ENCODE peak calls at places on chromosomes 13 and 19, in four cellular contexts. V is trophoblast cell, O is H1, H is H9. G is an unnamed sample.

GRCh38 chr13:24348797-24349515 is 39.6 kb downstream of the C1QTNF9 start:
- DNase-seq in V (no peak), O (no peak), H (no peak), G (no peak)

GRCh38 chr13:60627071-60627686 is 230.2 kb downstream of the TDRD3 start:
- DNase-seq in V (no peak), O (peak), H (peak), G (peak)

GRCh38 chr19:32339988-32340874 is 5.2 kb upstream of the ZNF507 start:
- DNase-seq in V (peak), O (no peak), H (peak), G (peak)

GRCh38 chr13:73827434-73827833 is 306.8 kb downstream of the KLF12 start:
- DNase-seq in V (no peak), O (no peak), H (no peak), G (no peak)

GRCh38 chr13:48586591-48587103 is 53.8 kb upstream of the RCBTB2 start:
- DNase-seq in V (no peak), O (no peak), H (no peak), G (no peak)

GRCh38 chr19:54189020-54189667 is at the start of gene MBOAT7:
- DNase-seq in V (no peak), O (no peak), H (no peak), G (no peak)

GRCh38 chr13:73142091-73142490 is 83.3 kb downstream of the KLF5 start:
- DNase-seq in V (no peak), O (no peak), H (no peak), G (no peak)

GRCh38 chr19:53927745-53928144 is 18.7 kb downstream of the CACNG7 start:
- DNase-seq in V (peak), O (peak), H (peak), G (peak)

GRCh38 chr13:44523176-44524017 is 52.7 kb downstream of the TSC22D1 start:
- DNase-seq in V (peak), O (no peak), H (no peak), G (peak)

GRCh38 chr13:109629737-109630136 is 156.6 kb downstream of the IRS2 start:
- DNase-seq in V (no peak), O (no peak), H (no peak), G (no peak)

GRCh38 chr19:55212447-55212846 is 3.1 kb upstream of the PTPRH start:
- DNase-seq in V (peak), O (no peak), H (no peak), G (no peak)

GRCh38 chr19:39407644-39408391 is 1.2 kb downstream of the ZFP36 start:
- DNase-seq in V (no peak), O (no peak), H (no peak), G (peak)

DNA sequence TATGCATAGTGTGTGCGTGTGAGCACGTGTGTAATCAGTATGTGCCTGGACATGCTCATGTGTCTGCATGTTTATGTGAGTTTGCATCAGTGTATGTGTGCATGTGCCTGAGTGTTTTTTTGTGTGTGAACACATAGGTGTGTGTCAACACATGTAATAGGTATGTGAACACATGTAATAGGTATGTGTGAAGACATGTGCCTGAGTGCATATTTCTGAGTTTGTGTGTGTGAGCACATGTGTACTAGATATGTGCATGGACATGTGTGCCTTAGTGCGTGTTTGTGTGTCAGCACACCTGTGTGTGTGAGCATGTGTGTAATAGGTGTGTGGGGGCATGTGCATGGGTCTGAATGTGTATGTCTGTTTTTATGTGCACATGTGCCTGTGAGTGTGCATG is 7.4 kb downstream of the SPPL2B start:
- DNase-seq in V (no peak), O (no peak), H (no peak), G (no peak)
- H2BK12ac ChIP-seq in V (no peak), O (no peak), H (no peak), G (no peak)

GRCh38 chr13:37788346-37788745 is 81.2 kb downstream of the TRPC4 start:
- DNase-seq in V (no peak), O (no peak), H (no peak), G (no peak)
- H2BK12ac ChIP-seq in V (no peak), O (no peak), H (no peak), G (no peak)

GRCh38 chr19:1529430-1529816 is 5.5 kb downstream of the PLK5 start:
- DNase-seq in V (no peak), O (no peak), H (no peak), G (no peak)
- H2BK12ac ChIP-seq in V (no peak), O (no peak), H (no peak), G (no peak)

GRCh38 chr19:49514151-49514550 is 1.7 kb downstream of the FCGRT start:
- DNase-seq in V (peak), O (no peak), H (no peak), G (no peak)
- H2BK12ac ChIP-seq in V (no peak), O (no peak), H (no peak), G (no peak)

GRCh38 chr19:4016486-4016885 is 8.9 kb downstream of the PIAS4 start:
- DNase-seq in V (no peak), O (no peak), H (no peak), G (no peak)
- H2BK12ac ChIP-seq in V (peak), O (no peak), H (no peak), G (no peak)

DNA sequence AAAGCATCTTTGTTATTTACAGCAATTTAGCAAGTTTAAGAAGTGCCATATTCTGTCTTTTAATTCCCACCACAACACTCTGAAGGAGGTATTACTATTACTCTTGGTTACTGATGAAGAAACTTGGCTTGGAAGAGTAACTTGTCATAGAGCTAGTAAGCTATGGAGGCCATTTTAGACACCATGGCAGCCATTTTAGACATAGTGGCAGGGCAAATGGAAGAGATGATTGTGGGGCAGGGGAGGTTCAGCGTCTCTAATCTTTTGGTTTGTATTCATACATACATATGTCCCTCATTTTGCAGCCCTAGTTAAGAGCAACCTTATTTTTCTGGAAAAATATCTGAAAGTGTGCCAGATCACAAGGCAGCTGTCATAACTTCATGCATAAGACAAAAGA is 82.6 kb upstream of the SOX1 start:
- DNase-seq in V (no peak), O (no peak), H (no peak), G (no peak)
- H2BK12ac ChIP-seq in V (no peak), O (no peak), H (no peak), G (no peak)

DNA sequence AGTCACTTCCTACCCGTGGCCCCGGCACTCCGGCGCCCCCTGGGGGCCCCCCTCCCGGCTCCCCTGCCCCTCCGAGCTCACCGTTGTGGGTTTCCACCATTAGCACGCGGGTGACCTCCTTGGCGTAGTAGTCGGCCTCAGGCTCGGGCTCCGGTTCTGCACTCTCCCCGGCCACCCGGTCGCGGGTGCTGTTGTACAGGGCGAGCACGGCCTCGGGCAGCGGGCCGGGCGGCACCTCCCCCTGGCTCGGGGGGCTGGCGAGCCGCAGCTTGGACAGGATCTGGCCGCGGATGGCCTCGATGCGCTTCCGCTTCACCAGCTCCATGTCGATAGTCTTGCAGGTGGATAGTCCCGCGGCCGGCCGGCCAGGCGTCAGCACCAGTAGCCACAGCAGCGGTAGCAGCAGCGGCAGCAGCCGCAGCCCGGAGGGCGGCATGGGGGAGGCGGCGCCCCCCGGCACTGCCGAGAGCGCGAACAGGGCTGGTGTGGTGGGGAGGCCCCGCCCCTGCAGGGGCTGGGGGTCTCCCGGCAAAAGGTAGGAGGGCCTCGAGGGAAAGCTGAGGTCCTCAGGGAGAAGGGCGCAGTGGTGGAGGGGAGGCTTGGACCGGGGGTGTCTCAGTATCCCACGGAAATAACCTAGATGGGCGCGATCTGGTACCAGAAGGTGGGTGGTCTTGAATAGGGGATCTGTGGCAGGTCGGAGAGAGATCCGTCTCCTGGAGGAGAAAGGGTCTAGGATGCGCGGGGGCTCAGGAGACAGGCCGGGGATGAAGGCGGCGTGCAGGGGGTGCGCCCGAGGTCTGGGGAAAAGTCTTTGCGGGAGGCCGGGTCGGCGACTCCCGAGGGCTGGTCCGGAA is 885 bp downstream of the TGFB1 start:
- DNase-seq in V (no peak), O (no peak), H (peak), G (peak)
- H2BK12ac ChIP-seq in V (peak), O (peak), H (no peak), G (no peak)

GRCh38 chr19:17325881-17326594 is 8.6 kb downstream of the ANO8 start:
- DNase-seq in V (no peak), O (no peak), H (no peak), G (no peak)

GRCh38 chr19:17327654-17328516 is 6.8 kb downstream of the ANO8 start:
- DNase-seq in V (peak), O (no peak), H (peak), G (peak)

GRCh38 chr19:17328517-17329060 is 6.1 kb downstream of the ANO8 start:
- DNase-seq in V (no peak), O (no peak), H (no peak), G (no peak)

GRCh38 chr19:17326595-17326966 is 8.1 kb downstream of the ANO8 start:
- DNase-seq in V (peak), O (no peak), H (peak), G (no peak)

DNA sequence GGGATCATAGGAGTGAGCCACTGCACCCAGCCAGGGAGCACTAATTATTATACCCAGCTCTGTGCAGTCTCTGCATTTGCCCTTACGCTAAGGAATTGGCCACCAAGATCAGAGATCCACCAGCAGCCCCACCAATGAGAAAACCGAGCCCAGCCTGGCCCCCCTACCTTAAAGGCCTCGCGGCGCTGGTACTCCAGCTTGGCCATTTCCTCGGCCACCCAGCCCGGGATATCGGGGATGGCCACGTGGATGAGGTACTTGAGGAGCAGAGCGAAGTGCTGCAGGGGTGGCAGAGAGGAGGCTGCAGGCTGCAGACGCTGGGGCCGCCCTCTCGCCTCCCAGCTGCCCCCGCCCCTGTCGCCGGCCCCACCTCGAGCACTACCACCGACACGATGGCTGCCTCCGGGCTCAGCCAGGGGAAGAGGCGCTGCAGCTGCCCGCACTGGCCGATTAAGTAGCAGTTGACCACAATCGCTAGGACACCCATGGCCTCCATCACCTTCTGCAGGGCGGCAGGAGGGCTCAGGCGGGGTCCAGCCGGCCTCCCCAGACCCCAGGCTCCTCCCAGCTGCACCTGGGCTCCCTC is 7.5 kb downstream of the ANO8 start:
- DNase-seq in V (no peak), O (no peak), H (no peak), G (no peak)
- H2BK12ac ChIP-seq in V (no peak), O (peak), H (no peak), G (no peak)

GRCh38 chr19:35708391-35708790 is 4.0 kb downstream of the ZBTB32 start:
- DNase-seq in V (peak), O (no peak), H (no peak), G (no peak)

GRCh38 chr19:35713904-35714440 is 3.8 kb upstream of the KMT2B start:
- DNase-seq in V (no peak), O (no peak), H (no peak), G (no peak)

GRCh38 chr19:35712529-35712909 is 5.3 kb upstream of the KMT2B start:
- DNase-seq in V (no peak), O (no peak), H (no peak), G (no peak)

GRCh38 chr19:35712910-35713845 is 4.6 kb upstream of the KMT2B start:
- DNase-seq in V (no peak), O (no peak), H (no peak), G (no peak)

DNA sequence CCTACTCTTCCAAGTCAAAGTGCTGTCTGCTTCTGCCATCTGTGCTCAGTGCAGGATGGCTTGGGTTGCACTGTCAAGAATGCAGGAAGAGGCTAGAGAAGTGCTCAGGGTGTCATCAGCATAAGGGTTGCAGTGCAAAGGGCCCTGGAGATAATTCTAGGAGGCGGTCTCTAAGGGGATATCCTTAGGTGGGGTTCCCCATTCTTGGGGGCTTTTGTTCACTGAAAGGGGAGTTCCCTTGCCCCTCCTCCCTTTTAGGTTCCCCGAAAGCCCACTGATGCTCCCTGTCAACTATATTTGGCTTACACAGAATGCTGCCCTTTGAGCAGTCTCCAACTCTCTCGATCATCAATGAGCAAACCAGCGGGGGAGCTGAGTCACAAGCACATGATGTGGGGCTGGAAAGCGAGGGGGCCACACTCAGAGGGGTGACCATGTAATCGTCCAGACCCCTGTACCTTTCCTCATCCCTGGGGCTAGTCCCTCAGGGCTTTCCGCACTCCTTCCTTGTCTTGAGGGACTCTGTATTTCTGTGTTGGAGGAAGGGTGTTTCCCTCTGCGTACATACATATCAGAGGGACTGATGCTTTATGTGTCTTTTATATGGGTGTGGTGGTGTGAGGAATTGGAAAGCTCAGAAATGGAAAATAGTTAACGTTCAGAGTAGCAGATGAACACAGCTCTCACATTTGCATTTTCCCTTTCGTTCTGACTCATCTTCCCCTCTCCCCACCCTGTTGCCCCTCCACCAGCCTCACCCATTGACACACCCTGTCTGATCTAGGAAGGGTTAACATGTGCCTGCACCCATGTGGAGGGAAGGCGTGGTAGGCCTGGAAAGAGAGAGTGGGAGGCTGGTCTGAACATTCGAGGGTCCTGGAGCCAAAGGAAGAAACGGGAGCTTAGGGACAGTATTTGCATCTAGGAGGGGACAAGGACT is 6.7 kb downstream of the ZBTB32 start:
- DNase-seq in V (no peak), O (no peak), H (no peak), G (no peak)
- H2BK12ac ChIP-seq in V (no peak), O (no peak), H (peak), G (no peak)

GRCh38 chr13:40059540-40060232 is 404.2 kb downstream of the COG6 start:
- DNase-seq in V (no peak), O (no peak), H (no peak), G (no peak)

GRCh38 chr13:40063743-40064142 is 408.3 kb downstream of the COG6 start:
- DNase-seq in V (no peak), O (no peak), H (no peak), G (no peak)

GRCh38 chr13:40060318-40061007 is 405.0 kb downstream of the COG6 start:
- DNase-seq in V (no peak), O (no peak), H (no peak), G (no peak)

GRCh38 chr13:40063278-40063698 is 407.8 kb downstream of the COG6 start:
- DNase-seq in V (no peak), O (no peak), H (no peak), G (no peak)

DNA sequence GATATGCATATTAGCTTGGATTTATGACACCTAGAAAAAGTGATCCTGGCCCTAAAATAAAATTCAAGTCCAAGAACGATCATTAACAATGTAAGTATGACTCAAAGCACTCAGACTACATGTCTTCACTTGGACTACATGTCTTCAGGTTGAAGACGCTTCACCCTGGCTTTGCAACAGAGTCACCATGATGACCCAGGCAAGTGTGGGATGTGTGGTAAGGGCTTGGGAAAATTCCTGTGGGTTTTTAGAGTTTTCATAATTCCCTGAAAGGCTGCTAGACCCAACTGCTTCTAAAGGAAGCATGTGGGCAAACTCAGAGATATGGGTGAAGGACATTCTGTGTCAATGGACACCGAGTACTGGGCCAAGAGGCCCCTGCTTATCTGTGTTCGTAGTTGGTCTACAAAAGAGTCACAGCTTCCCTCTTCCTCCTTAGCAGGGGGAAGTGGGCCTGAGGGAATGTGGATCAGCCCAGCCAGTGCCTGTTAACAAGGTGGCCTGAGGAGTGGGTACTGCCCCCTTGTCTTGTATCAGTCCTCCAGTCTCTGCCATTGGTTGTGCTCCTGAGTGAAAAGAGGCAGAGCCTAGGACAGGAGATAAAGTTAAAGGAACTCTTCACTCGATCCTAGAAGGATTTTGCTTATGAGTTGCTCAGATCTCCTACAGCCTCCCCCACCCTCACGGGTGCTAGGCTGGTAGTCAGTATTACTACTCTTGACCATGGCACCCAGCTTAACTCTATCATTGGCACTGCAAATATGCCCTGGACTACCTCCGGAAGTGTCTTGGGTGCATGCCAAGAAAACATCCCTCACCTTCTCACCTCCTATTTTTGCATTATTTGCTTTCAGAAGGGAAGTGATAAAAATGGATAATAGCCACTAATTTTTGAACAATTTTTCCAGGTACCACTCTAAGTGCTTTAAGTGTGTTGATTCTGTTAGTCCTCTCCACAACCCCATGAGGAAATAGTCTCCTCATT is 406.3 kb downstream of the COG6 start:
- DNase-seq in V (no peak), O (no peak), H (no peak), G (no peak)
- H2BK12ac ChIP-seq in V (no peak), O (no peak), H (no peak), G (no peak)

G was measured in mesenchymal stem cell.